ENCODE peak calls at places on chromosomes 13 and 19, in five cellular contexts. One of them, this sample, is unnamed.

GRCh38 chr19:17052439-17052838 is 22.8 kb downstream of the HAUS8 start:
- DNase-seq in psoas muscle: no peak
- DNase-seq in thoracic aorta: no peak
- DNase-seq in omental fat pad: no peak
- DNase-seq in fibroblast of lung: peak
- DNase-seq in this sample: no peak

GRCh38 chr19:50203281-50204080 is at the start of gene MYH14:
- DNase-seq in psoas muscle: peak
- DNase-seq in omental fat pad: peak
- DNase-seq in fibroblast of lung: peak
- DNase-seq in thoracic aorta: peak
- DNase-seq in this sample: peak

GRCh38 chr13:110306960-110307696 is at the start of the genes COL4A1 and COL4A2:
- DNase-seq in fibroblast of lung: peak
- DNase-seq in psoas muscle: peak
- DNase-seq in thoracic aorta: no peak
- DNase-seq in omental fat pad: no peak
- DNase-seq in this sample: peak

GRCh38 chr19:29872224-29872731 is 60.5 kb downstream of the CCNE1 start:
- DNase-seq in omental fat pad: no peak
- DNase-seq in psoas muscle: no peak
- DNase-seq in thoracic aorta: no peak
- DNase-seq in fibroblast of lung: peak
- DNase-seq in this sample: no peak

GRCh38 chr13:102911336-102911735 is 65.5 kb downstream of the ERCC5 start:
- DNase-seq in fibroblast of lung: no peak
- DNase-seq in omental fat pad: no peak
- DNase-seq in psoas muscle: no peak
- DNase-seq in thoracic aorta: no peak
- DNase-seq in this sample: no peak

GRCh38 chr13:40992678-40993077 is 26.4 kb downstream of the ELF1 start:
- DNase-seq in fibroblast of lung: no peak
- DNase-seq in psoas muscle: no peak
- DNase-seq in thoracic aorta: no peak
- DNase-seq in omental fat pad: no peak
- DNase-seq in this sample: no peak

GRCh38 chr19:55095260-55096060 is 19.8 kb downstream of the EPS8L1 start:
- DNase-seq in fibroblast of lung: no peak
- DNase-seq in omental fat pad: no peak
- DNase-seq in psoas muscle: no peak
- DNase-seq in thoracic aorta: no peak
- DNase-seq in this sample: no peak

GRCh38 chr19:844300-844971 is 3.6 kb downstream of the PRTN3 start:
- DNase-seq in fibroblast of lung: no peak
- DNase-seq in thoracic aorta: no peak
- DNase-seq in psoas muscle: peak
- DNase-seq in omental fat pad: no peak
- DNase-seq in this sample: no peak

GRCh38 chr13:43514326-43514725 is 272.4 kb downstream of the ENOX1 start:
- DNase-seq in psoas muscle: no peak
- DNase-seq in fibroblast of lung: no peak
- DNase-seq in omental fat pad: no peak
- DNase-seq in thoracic aorta: no peak
- DNase-seq in this sample: no peak

GRCh38 chr19:43797118-43797517 is 5.1 kb downstream of the LYPD5 start:
- DNase-seq in omental fat pad: no peak
- DNase-seq in psoas muscle: no peak
- DNase-seq in fibroblast of lung: no peak
- DNase-seq in thoracic aorta: no peak
- DNase-seq in this sample: no peak

GRCh38 chr19:40365613-40366401 is 17.3 kb downstream of the PLD3 start:
- DNase-seq in thoracic aorta: no peak
- DNase-seq in fibroblast of lung: peak
- DNase-seq in omental fat pad: peak
- DNase-seq in psoas muscle: no peak
- DNase-seq in this sample: peak

GRCh38 chr19:49161987-49162386 is 4.4 kb downstream of the TRPM4 start:
- DNase-seq in omental fat pad: no peak
- DNase-seq in fibroblast of lung: peak
- DNase-seq in thoracic aorta: no peak
- DNase-seq in psoas muscle: no peak
- DNase-seq in this sample: no peak

GRCh38 chr19:58020129-58020528 is 13.7 kb upstream of the ZSCAN1 start:
- DNase-seq in fibroblast of lung: no peak
- DNase-seq in thoracic aorta: no peak
- DNase-seq in psoas muscle: no peak
- DNase-seq in omental fat pad: no peak
- DNase-seq in this sample: no peak

This sample was measured in gastrocnemius medialis.